ENCODE peak calls at places on chromosomes 11 and 22, in nine cellular contexts. Y, G, M, U, E, L, S, T and I are unnamed samples.

GRCh38 chr11:69013009-69013951 is at the start of gene MRGPRF:
- DNase-seq in Y (peak; percentile 88), G (peak; percentile 74), M (peak; percentile 71), U (no peak), E (no peak), L (peak; percentile 87), S (no peak), T (peak; percentile 82), I (no peak)

GRCh38 chr22:31347251-31348008 is 1.3 kb upstream of the PATZ1 start:
- DNase-seq in Y (peak; percentile 72), G (peak; percentile 76), M (peak; percentile 77), U (peak; percentile 77), E (peak; percentile 89), L (peak; percentile 72), S (peak; percentile 50), T (peak; percentile 71), I (peak; percentile 86)

GRCh38 chr22:24592144-24592845 is 578 bp downstream of the LRRC75B start:
- DNase-seq in Y (no peak), G (no peak), M (no peak), U (no peak), E (peak; percentile 18), L (peak; percentile 38), S (no peak), T (no peak), I (peak; percentile 39)

GRCh38 chr11:125871391-125872137 is 15.9 kb upstream of the HYLS1 start:
- DNase-seq in Y (no peak), G (peak; percentile 22), M (peak; percentile 66), U (peak; percentile 20), E (peak; percentile 11), L (no peak), S (peak; percentile 6), T (peak; percentile 18), I (no peak)

GRCh38 chr11:62627718-62628117 is 5.9 kb upstream of the B3GAT3 start:
- DNase-seq in Y (no peak), G (no peak), M (peak; percentile 32), U (no peak), E (no peak), L (no peak), S (no peak), T (no peak), I (no peak)

GRCh38 chr22:46810856-46811786 is 48.7 kb downstream of the TBC1D22A start:
- DNase-seq in Y (no peak), G (no peak), M (no peak), U (no peak), E (no peak), L (no peak), S (no peak), T (no peak), I (no peak)

GRCh38 chr22:49158741-49159564 is 668.7 kb downstream of the BRD1 start:
- DNase-seq in Y (no peak), G (no peak), M (no peak), U (no peak), E (no peak), L (no peak), S (no peak), T (no peak), I (no peak)

GRCh38 chr11:43580735-43581369 is 99.7 kb upstream of the HSD17B12 start:
- DNase-seq in Y (no peak), G (no peak), M (peak; percentile 10), U (no peak), E (no peak), L (no peak), S (no peak), T (no peak), I (no peak)

GRCh38 chr11:87740513-87740912 is 434.7 kb downstream of the RAB38 start:
- DNase-seq in Y (no peak), G (peak; percentile 16), M (no peak), U (no peak), E (no peak), L (no peak), S (no peak), T (no peak), I (no peak)

GRCh38 chr11:43810929-43811596 is 69.6 kb upstream of the ALKBH3 start:
- DNase-seq in Y (no peak), G (no peak), M (peak; percentile 53), U (no peak), E (no peak), L (no peak), S (no peak), T (no peak), I (no peak)

GRCh38 chr11:128018692-128019091 is 568.7 kb downstream of the ETS1 start:
- DNase-seq in Y (no peak), G (peak; percentile 56), M (no peak), U (no peak), E (no peak), L (no peak), S (no peak), T (no peak), I (no peak)

GRCh38 chr11:126636911-126637799 is 281.7 kb downstream of the ST3GAL4 start:
- DNase-seq in Y (no peak), G (peak; percentile 90), M (peak; percentile 28), U (no peak), E (no peak), L (no peak), S (peak; percentile 34), T (peak; percentile 70), I (no peak)

GRCh38 chr11:31958086-31958735 is 132.7 kb upstream of the RCN1 start:
- DNase-seq in Y (peak; percentile 56), G (peak; percentile 43), M (peak; percentile 66), U (peak; percentile 35), E (peak; percentile 79), L (peak; percentile 45), S (peak; percentile 37), T (peak; percentile 43), I (peak; percentile 49)

GRCh38 chr11:85595285-85595884 is 31.8 kb downstream of the DLG2 start:
- DNase-seq in Y (no peak), G (peak; percentile 43), M (peak; percentile 71), U (peak; percentile 66), E (peak; percentile 47), L (no peak), S (peak; percentile 8), T (peak; percentile 51), I (peak; percentile 3)

GRCh38 chr22:28570697-28571373 is 108.8 kb downstream of the TTC28 start:
- DNase-seq in Y (no peak), G (no peak), M (peak; percentile 43), U (no peak), E (no peak), L (no peak), S (no peak), T (no peak), I (no peak)

GRCh38 chr11:116073854-116074837 is 569.9 kb upstream of the CADM1 start:
- DNase-seq in Y (peak; percentile 45), G (peak; percentile 70), M (no peak), U (no peak), E (peak; percentile 95), L (no peak), S (no peak), T (peak; percentile 5), I (peak; percentile 80)

GRCh38 chr11:68796779-68797178 is 44.9 kb downstream of the CPT1A start:
- DNase-seq in Y (no peak), G (peak; percentile 20), M (no peak), U (no peak), E (no peak), L (no peak), S (no peak), T (no peak), I (no peak)

GRCh38 chr11:27525824-27526516 is 19.4 kb upstream of the LIN7C start:
- DNase-seq in Y (peak; percentile 35), G (no peak), M (no peak), U (no peak), E (no peak), L (no peak), S (no peak), T (no peak), I (no peak)

GRCh38 chr22:37230673-37231405 is 13.2 kb downstream of the RAC2 start:
- DNase-seq in Y (no peak), G (peak; percentile 7), M (no peak), U (no peak), E (peak; percentile 84), L (peak; percentile 47), S (no peak), T (no peak), I (peak; percentile 55)

GRCh38 chr22:26367402-26368245 is 61.4 kb upstream of the ASPHD2 start:
- DNase-seq in Y (peak; percentile 8), G (peak; percentile 34), M (peak; percentile 50), U (peak; percentile 76), E (peak; percentile 75), L (peak; percentile 28), S (peak; percentile 33), T (peak; percentile 38), I (peak; percentile 19)

GRCh38 chr11:71139516-71140205 is 112.7 kb downstream of the SHANK2 start:
- DNase-seq in Y (peak; percentile 19), G (peak; percentile 5), M (peak; percentile 40), U (no peak), E (no peak), L (no peak), S (peak; percentile 32), T (peak; percentile 22), I (no peak)

GRCh38 chr22:17807571-17808410 is 33.5 kb upstream of the BID start:
- DNase-seq in Y (peak; percentile 71), G (peak; percentile 32), M (peak; percentile 41), U (no peak), E (no peak), L (no peak), S (no peak), T (peak; percentile 18), I (no peak)

GRCh38 chr11:73359930-73360742 is 16.1 kb upstream of the RELT start:
- DNase-seq in Y (no peak), G (peak; percentile 39), M (peak; percentile 63), U (peak; percentile 59), E (no peak), L (no peak), S (no peak), T (peak; percentile 26), I (no peak)
- TF ChIP-seq CTCF in Y (peak; percentile 29), G (peak; percentile 37), M (peak; percentile 47), U (peak; percentile 83), E (peak; percentile 44), L (no peak), S (peak; percentile 29), T (peak; percentile 60), I (peak; percentile 67)

DNA sequence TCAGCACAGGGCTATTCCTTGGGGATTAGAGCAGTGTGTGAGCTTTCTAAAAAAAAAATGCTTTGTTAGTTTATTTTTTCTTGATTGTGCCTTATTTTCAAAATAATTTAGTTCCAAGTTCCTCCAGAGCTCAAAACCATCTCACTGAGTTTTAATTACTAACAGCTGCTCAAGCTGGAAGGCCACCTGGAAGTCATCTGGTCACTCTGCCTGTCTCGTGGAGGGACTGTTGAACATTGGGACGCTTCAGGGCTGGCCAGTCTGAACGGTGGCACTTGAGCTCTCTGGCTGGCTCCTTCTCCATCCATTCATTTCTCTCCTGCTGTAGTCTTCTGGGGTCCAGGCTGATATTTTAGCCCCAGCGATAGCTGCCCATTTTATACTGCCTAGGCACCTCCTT is 4.0 kb downstream of the OR51E1 start:
- DNase-seq in Y (no peak), G (no peak), M (no peak), U (no peak), E (no peak), L (no peak), S (no peak), T (no peak), I (no peak)
- H3K4me3 ChIP-seq in Y (no peak overlapping the region), G (no peak overlapping the region), M (no peak overlapping the region), U (no peak overlapping the region), E (no peak overlapping the region), L (no peak overlapping the region), S (no peak overlapping the region), T (no peak overlapping the region), I (no peak overlapping the region)

GRCh38 chr11:111001986-111002616 is 243.4 kb upstream of the POU2AF2 start:
- DNase-seq in Y (no peak), G (peak; percentile 88), M (peak; percentile 82), U (no peak), E (no peak), L (no peak), S (peak; percentile 74), T (peak; percentile 87), I (no peak)
- TF ChIP-seq CTCF in Y (no peak), G (no peak), M (no peak), U (no peak), E (no peak), L (no peak), S (no peak), T (no peak), I (no peak)

GRCh38 chr11:101867951-101868350 is 46.9 kb upstream of the CEP126 start:
- DNase-seq in Y (no peak), G (peak; percentile 83), M (no peak), U (no peak), E (no peak), L (no peak), S (no peak), T (peak; percentile 69), I (no peak)
- H3K4me3 ChIP-seq in Y (no peak overlapping the region), G (no peak overlapping the region), M (no peak overlapping the region), U (no peak overlapping the region), E (no peak overlapping the region), L (no peak overlapping the region), S (no peak overlapping the region), T (no peak overlapping the region), I (no peak overlapping the region)